ENCODE peak calls at places on chromosome 1, in eight cellular contexts. One of them, this sample, is unnamed.

GRCh38 chr1:202247837-202248795 is 54.5 kb downstream of the LGR6 start:
- DNase-seq in left lung: no peak
- DNase-seq in heart left ventricle: no peak
- DNase-seq in BJ: no peak
- DNase-seq in AG09309: no peak
- DNase-seq in astrocyte: no peak
- DNase-seq in mucosa of descending colon: no peak
- DNase-seq in GM23248: no peak
- DNase-seq in this sample: no peak

GRCh38 chr1:154198756-154199562 is 7.1 kb upstream of the TPM3 start:
- DNase-seq in AG09309: no peak
- DNase-seq in astrocyte: peak; percentile 48
- DNase-seq in GM23248: peak; percentile 75
- DNase-seq in BJ: no peak
- DNase-seq in left lung: no peak
- DNase-seq in mucosa of descending colon: no peak
- DNase-seq in heart left ventricle: peak; percentile 28
- DNase-seq in this sample: peak; percentile 71

GRCh38 chr1:220164517-220164916 is 70.6 kb downstream of the IARS2 start:
- DNase-seq in heart left ventricle: no peak
- DNase-seq in left lung: no peak
- DNase-seq in BJ: no peak
- DNase-seq in mucosa of descending colon: no peak
- DNase-seq in astrocyte: no peak
- DNase-seq in GM23248: no peak
- DNase-seq in AG09309: no peak
- DNase-seq in this sample: no peak

GRCh38 chr1:17308593-17308992 is 596 bp downstream of the PADI4 start:
- DNase-seq in heart left ventricle: no peak
- DNase-seq in astrocyte: no peak
- DNase-seq in BJ: no peak
- DNase-seq in GM23248: no peak
- DNase-seq in mucosa of descending colon: no peak
- DNase-seq in left lung: no peak
- DNase-seq in AG09309: no peak
- DNase-seq in this sample: no peak

GRCh38 chr1:12616709-12617373 is 1.2 kb downstream of the DHRS3 start:
- DNase-seq in AG09309: no peak
- DNase-seq in left lung: peak; percentile 84
- DNase-seq in heart left ventricle: no peak
- DNase-seq in mucosa of descending colon: peak; percentile 68
- DNase-seq in astrocyte: no peak
- DNase-seq in GM23248: peak; percentile 67
- DNase-seq in BJ: no peak
- DNase-seq in this sample: no peak

GRCh38 chr1:95716097-95716496 is 482.1 kb downstream of the RWDD3 start:
- DNase-seq in mucosa of descending colon: no peak
- DNase-seq in astrocyte: no peak
- DNase-seq in heart left ventricle: no peak
- DNase-seq in AG09309: no peak
- DNase-seq in GM23248: no peak
- DNase-seq in BJ: no peak
- DNase-seq in left lung: no peak
- DNase-seq in this sample: peak; percentile 37

GRCh38 chr1:214259353-214259982 is 21.5 kb upstream of the SMYD2 start:
- DNase-seq in AG09309: no peak
- DNase-seq in left lung: no peak
- DNase-seq in mucosa of descending colon: no peak
- DNase-seq in BJ: no peak
- DNase-seq in astrocyte: no peak
- DNase-seq in GM23248: peak; percentile 49
- DNase-seq in heart left ventricle: no peak
- DNase-seq in this sample: peak; percentile 66

GRCh38 chr1:94322696-94323095 is 85.3 kb upstream of the ARHGAP29 start:
- DNase-seq in heart left ventricle: no peak
- DNase-seq in AG09309: no peak
- DNase-seq in mucosa of descending colon: no peak
- DNase-seq in BJ: no peak
- DNase-seq in GM23248: peak; percentile 28
- DNase-seq in left lung: no peak
- DNase-seq in astrocyte: no peak
- DNase-seq in this sample: peak; percentile 80

GRCh38 chr1:109504974-109505373 is 4.6 kb downstream of the AMIGO1 start:
- DNase-seq in left lung: no peak
- DNase-seq in heart left ventricle: no peak
- DNase-seq in BJ: no peak
- DNase-seq in GM23248: no peak
- DNase-seq in AG09309: no peak
- DNase-seq in mucosa of descending colon: no peak
- DNase-seq in astrocyte: no peak
- DNase-seq in this sample: no peak

GRCh38 chr1:109513110-109513702 is 3.7 kb upstream of the AMIGO1 start:
- DNase-seq in GM23248: no peak
- DNase-seq in heart left ventricle: no peak
- DNase-seq in mucosa of descending colon: no peak
- DNase-seq in left lung: no peak
- DNase-seq in BJ: no peak
- DNase-seq in AG09309: no peak
- DNase-seq in astrocyte: no peak
- DNase-seq in this sample: no peak

GRCh38 chr1:109508001-109508872 is 1.3 kb downstream of the AMIGO1 start:
- DNase-seq in AG09309: no peak
- DNase-seq in mucosa of descending colon: no peak
- DNase-seq in left lung: no peak
- DNase-seq in GM23248: no peak
- DNase-seq in astrocyte: no peak
- DNase-seq in BJ: no peak
- DNase-seq in heart left ventricle: no peak
- DNase-seq in this sample: no peak

GRCh38 chr1:109508873-109509175 is 703 bp downstream of the AMIGO1 start:
- DNase-seq in mucosa of descending colon: no peak
- DNase-seq in astrocyte: no peak
- DNase-seq in heart left ventricle: no peak
- DNase-seq in BJ: no peak
- DNase-seq in GM23248: no peak
- DNase-seq in left lung: no peak
- DNase-seq in AG09309: no peak
- DNase-seq in this sample: no peak

DNA sequence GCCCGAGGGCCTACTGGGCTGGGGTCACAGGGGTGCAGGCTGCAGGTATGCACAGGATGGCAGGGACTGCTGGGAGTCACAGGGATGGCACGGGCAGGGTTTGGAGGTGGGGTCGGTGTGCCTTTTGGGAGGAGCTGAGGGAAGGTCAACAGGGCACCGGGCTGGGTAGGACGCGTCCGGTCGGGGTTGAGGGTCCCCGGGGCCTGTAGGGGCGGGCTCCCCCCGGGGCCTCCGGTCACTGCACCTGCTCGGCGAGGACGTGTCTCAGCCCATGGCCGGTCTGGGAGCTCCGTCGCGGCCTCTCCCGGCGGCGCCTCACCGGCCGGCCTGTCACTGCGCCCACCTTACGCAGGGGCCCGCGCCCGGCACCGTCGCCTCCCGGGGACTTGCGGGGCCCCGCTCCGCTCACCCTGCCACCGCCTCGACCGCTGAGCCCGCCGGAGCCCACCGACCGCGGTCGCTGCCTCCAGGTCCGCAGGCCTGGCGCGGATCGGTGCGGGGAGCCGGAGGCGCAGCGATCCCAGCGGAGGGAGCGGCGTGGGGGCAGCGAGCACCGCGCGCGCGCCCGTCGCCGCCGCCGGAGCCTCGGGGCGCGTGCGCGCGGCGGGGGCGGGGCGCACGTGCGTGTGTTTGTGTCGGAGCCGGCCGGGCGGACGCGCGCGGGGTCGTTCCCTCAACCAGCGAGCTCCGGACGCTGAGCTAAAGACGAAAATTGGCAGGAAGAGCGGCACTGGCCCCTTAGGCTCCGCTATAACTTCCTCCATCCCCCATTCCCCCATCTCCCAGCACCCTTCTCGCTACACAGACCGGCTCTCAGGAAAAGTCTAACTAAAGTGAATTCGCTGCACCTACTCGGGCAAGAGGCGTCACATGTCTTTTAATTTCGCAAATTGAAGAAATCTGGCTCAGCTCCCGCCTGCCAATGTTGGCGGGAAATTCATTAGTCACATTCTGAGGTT is at the start of gene AMIGO1:
- DNase-seq in AG09309: no peak
- DNase-seq in left lung: no peak
- DNase-seq in mucosa of descending colon: no peak
- DNase-seq in astrocyte: no peak
- DNase-seq in heart left ventricle: peak; percentile 72
- DNase-seq in BJ: no peak
- DNase-seq in GM23248: peak; percentile 76
- DNase-seq in this sample: no peak
- H3K4me3 ChIP-seq in AG09309: peak within 1 kb of the TSS; percentile 67
- H3K4me3 ChIP-seq in left lung: peak within 1 kb of the TSS; percentile 48
- H3K4me3 ChIP-seq in mucosa of descending colon: peak within 1 kb of the TSS; percentile 36
- H3K4me3 ChIP-seq in astrocyte: peak within 1 kb of the TSS; percentile 75
- H3K4me3 ChIP-seq in heart left ventricle: peak within 1 kb of the TSS; percentile 70
- H3K4me3 ChIP-seq in BJ: peak within 1 kb of the TSS; percentile 60
- H3K4me3 ChIP-seq in GM23248: peak within 1 kb of the TSS; percentile 92
- H3K4me3 ChIP-seq in this sample: peak within 1 kb of the TSS; percentile 41

GRCh38 chr1:62917805-62918204 is 133.9 kb downstream of the ATG4C start:
- DNase-seq in astrocyte: no peak
- DNase-seq in BJ: no peak
- DNase-seq in left lung: no peak
- DNase-seq in AG09309: no peak
- DNase-seq in GM23248: no peak
- DNase-seq in heart left ventricle: no peak
- DNase-seq in mucosa of descending colon: no peak
- DNase-seq in this sample: no peak

GRCh38 chr1:62918706-62919105 is 134.8 kb downstream of the ATG4C start:
- DNase-seq in GM23248: no peak
- DNase-seq in BJ: no peak
- DNase-seq in AG09309: no peak
- DNase-seq in left lung: no peak
- DNase-seq in astrocyte: no peak
- DNase-seq in mucosa of descending colon: no peak
- DNase-seq in heart left ventricle: no peak
- DNase-seq in this sample: no peak

GRCh38 chr1:62912028-62912638 is 128.2 kb downstream of the ATG4C start:
- DNase-seq in mucosa of descending colon: no peak
- DNase-seq in astrocyte: peak; percentile 2
- DNase-seq in left lung: no peak
- DNase-seq in BJ: no peak
- DNase-seq in GM23248: peak; percentile 56
- DNase-seq in AG09309: peak; percentile 3
- DNase-seq in heart left ventricle: no peak
- DNase-seq in this sample: peak; percentile 23

GRCh38 chr1:62917314-62917713 is 133.4 kb downstream of the ATG4C start:
- DNase-seq in mucosa of descending colon: no peak
- DNase-seq in left lung: no peak
- DNase-seq in heart left ventricle: no peak
- DNase-seq in astrocyte: no peak
- DNase-seq in BJ: no peak
- DNase-seq in AG09309: no peak
- DNase-seq in GM23248: no peak
- DNase-seq in this sample: no peak
- H3K4me3 ChIP-seq in mucosa of descending colon: no peak overlapping the region
- H3K4me3 ChIP-seq in left lung: no peak overlapping the region
- H3K4me3 ChIP-seq in heart left ventricle: no peak overlapping the region
- H3K4me3 ChIP-seq in astrocyte: no peak overlapping the region
- H3K4me3 ChIP-seq in BJ: no peak overlapping the region
- H3K4me3 ChIP-seq in AG09309: no peak overlapping the region
- H3K4me3 ChIP-seq in GM23248: no peak overlapping the region
- H3K4me3 ChIP-seq in this sample: no peak overlapping the region

GRCh38 chr1:204478921-204479320 is 15.7 kb downstream of the PIK3C2B start:
- DNase-seq in astrocyte: no peak
- DNase-seq in left lung: no peak
- DNase-seq in AG09309: no peak
- DNase-seq in heart left ventricle: no peak
- DNase-seq in mucosa of descending colon: no peak
- DNase-seq in GM23248: no peak
- DNase-seq in BJ: no peak
- DNase-seq in this sample: no peak

GRCh38 chr1:204480515-204480914 is 14.1 kb downstream of the PIK3C2B start:
- DNase-seq in mucosa of descending colon: no peak
- DNase-seq in left lung: peak; percentile 55
- DNase-seq in heart left ventricle: no peak
- DNase-seq in BJ: no peak
- DNase-seq in astrocyte: no peak
- DNase-seq in GM23248: no peak
- DNase-seq in AG09309: no peak
- DNase-seq in this sample: no peak

GRCh38 chr1:204477036-204477740 is 17.4 kb downstream of the PIK3C2B start:
- DNase-seq in GM23248: no peak
- DNase-seq in heart left ventricle: no peak
- DNase-seq in left lung: no peak
- DNase-seq in mucosa of descending colon: no peak
- DNase-seq in BJ: no peak
- DNase-seq in astrocyte: peak; percentile 30
- DNase-seq in AG09309: no peak
- DNase-seq in this sample: no peak

GRCh38 chr1:204478166-204478899 is 16.3 kb downstream of the PIK3C2B start:
- DNase-seq in AG09309: no peak
- DNase-seq in mucosa of descending colon: no peak
- DNase-seq in left lung: no peak
- DNase-seq in heart left ventricle: no peak
- DNase-seq in astrocyte: no peak
- DNase-seq in BJ: no peak
- DNase-seq in GM23248: no peak
- DNase-seq in this sample: no peak

DNA sequence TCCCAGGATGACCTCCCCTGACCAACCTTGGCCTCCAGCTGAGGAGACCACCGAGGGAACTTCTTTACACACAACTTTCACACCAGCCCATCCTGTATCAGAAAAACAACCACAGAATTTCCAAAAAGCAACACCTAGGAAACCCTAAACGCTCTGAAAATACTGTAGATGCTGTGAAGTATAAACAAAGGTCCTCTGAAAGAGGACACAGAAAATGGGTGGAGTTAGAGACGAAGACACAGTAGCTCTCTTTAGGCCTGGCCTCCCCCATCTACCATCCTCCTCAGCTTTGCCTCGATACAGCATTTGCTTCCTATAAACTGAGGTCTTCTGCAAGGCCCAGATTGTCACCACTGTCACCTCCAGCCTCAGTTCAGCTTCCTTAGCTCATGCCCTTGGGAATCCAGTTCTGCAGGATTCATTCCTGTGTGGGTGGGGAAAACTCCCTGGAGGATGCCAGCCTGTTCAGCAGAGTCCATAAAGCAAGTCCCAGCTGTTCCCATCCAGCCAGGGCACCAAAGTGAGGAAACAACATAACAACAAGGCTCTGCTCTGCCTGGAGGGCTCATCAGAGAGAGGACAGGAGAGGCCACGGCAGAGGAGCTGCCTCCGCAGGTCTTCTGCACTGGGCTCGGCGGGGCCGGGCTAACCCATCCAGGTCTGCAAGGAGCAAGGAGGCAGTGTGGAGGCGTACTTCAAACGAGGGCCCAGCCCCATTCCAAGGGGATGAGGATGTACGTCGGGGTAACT is 15.0 kb downstream of the PIK3C2B start:
- DNase-seq in GM23248: peak; percentile 24
- DNase-seq in AG09309: no peak
- DNase-seq in heart left ventricle: no peak
- DNase-seq in BJ: no peak
- DNase-seq in astrocyte: no peak
- DNase-seq in mucosa of descending colon: peak; percentile 66
- DNase-seq in left lung: no peak
- DNase-seq in this sample: peak; percentile 93
- H3K4me3 ChIP-seq in GM23248: no peak overlapping the region
- H3K4me3 ChIP-seq in AG09309: no peak overlapping the region
- H3K4me3 ChIP-seq in heart left ventricle: no peak overlapping the region
- H3K4me3 ChIP-seq in BJ: no peak overlapping the region
- H3K4me3 ChIP-seq in astrocyte: no peak overlapping the region
- H3K4me3 ChIP-seq in mucosa of descending colon: no peak overlapping the region
- H3K4me3 ChIP-seq in left lung: no peak overlapping the region
- H3K4me3 ChIP-seq in this sample: no peak overlapping the region

GRCh38 chr1:233066087-233066486 is 115.7 kb downstream of the NTPCR start:
- DNase-seq in astrocyte: no peak
- DNase-seq in BJ: no peak
- DNase-seq in heart left ventricle: no peak
- DNase-seq in AG09309: no peak
- DNase-seq in left lung: no peak
- DNase-seq in GM23248: no peak
- DNase-seq in mucosa of descending colon: no peak
- DNase-seq in this sample: no peak

GRCh38 chr1:233061265-233061664 is 110.9 kb downstream of the NTPCR start:
- DNase-seq in heart left ventricle: no peak
- DNase-seq in left lung: no peak
- DNase-seq in AG09309: no peak
- DNase-seq in GM23248: no peak
- DNase-seq in mucosa of descending colon: no peak
- DNase-seq in astrocyte: no peak
- DNase-seq in BJ: no peak
- DNase-seq in this sample: peak; percentile 7

GRCh38 chr1:233065655-233066054 is 115.2 kb downstream of the NTPCR start:
- DNase-seq in mucosa of descending colon: no peak
- DNase-seq in left lung: no peak
- DNase-seq in BJ: no peak
- DNase-seq in AG09309: no peak
- DNase-seq in heart left ventricle: no peak
- DNase-seq in astrocyte: no peak
- DNase-seq in GM23248: no peak
- DNase-seq in this sample: no peak

GRCh38 chr1:233063462-233063861 is 113.1 kb downstream of the NTPCR start:
- DNase-seq in BJ: no peak
- DNase-seq in AG09309: no peak
- DNase-seq in astrocyte: no peak
- DNase-seq in GM23248: no peak
- DNase-seq in left lung: no peak
- DNase-seq in mucosa of descending colon: no peak
- DNase-seq in heart left ventricle: no peak
- DNase-seq in this sample: no peak

DNA sequence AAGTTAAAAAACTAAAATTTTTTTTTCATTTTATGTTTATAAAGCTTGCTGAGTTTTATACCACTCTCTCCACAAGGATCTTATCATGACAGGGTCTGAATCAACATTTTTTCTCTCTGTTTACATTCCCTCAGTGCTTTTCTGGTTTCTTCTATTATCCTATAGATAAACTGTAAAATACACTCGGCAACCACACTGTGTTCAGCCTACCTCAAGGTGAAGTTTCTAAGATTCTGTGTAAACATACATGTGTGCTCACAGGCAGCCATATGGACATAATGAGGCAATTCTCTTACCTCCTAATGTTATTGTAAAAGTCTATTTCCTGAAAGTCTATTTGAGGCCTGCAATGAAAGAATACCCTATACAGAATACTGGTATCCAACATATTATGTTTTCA is 114.6 kb downstream of the NTPCR start:
- DNase-seq in BJ: no peak
- DNase-seq in astrocyte: no peak
- DNase-seq in heart left ventricle: no peak
- DNase-seq in GM23248: no peak
- DNase-seq in left lung: no peak
- DNase-seq in AG09309: no peak
- DNase-seq in mucosa of descending colon: no peak
- DNase-seq in this sample: no peak
- H3K4me3 ChIP-seq in BJ: no peak overlapping the region
- H3K4me3 ChIP-seq in astrocyte: no peak overlapping the region
- H3K4me3 ChIP-seq in heart left ventricle: no peak overlapping the region
- H3K4me3 ChIP-seq in GM23248: no peak overlapping the region
- H3K4me3 ChIP-seq in left lung: no peak overlapping the region
- H3K4me3 ChIP-seq in AG09309: no peak overlapping the region
- H3K4me3 ChIP-seq in mucosa of descending colon: no peak overlapping the region
- H3K4me3 ChIP-seq in this sample: no peak overlapping the region

This sample was measured in bronchial epithelial cell.